ENCODE peak calls at places on chromosomes 6 and 20, in five cellular contexts. Y is fibroblast of gingiva; F is astrocyte of the spinal cord; X is CD8-positive, alpha-beta memory T cell; H is anterior cingulate cortex. L is an unnamed sample.

GRCh38 chr6:160374836-160375560 is 26.8 kb downstream of the SLC22A3 start:
- DNase-seq in Y (no peak), F (no peak), H (no peak), X (no peak), L (no peak)

GRCh38 chr20:51042064-51042463 is 19.2 kb upstream of the KCNG1 start:
- DNase-seq in H (no peak), X (no peak), F (no peak), Y (no peak), L (no peak)

GRCh38 chr6:87426789-87427188 is 19.0 kb downstream of the CFAP206 start:
- DNase-seq in H (no peak), X (no peak), Y (no peak), F (no peak), L (no peak)

GRCh38 chr6:33428219-33428890 is 8.5 kb downstream of the SYNGAP1 start:
- DNase-seq in Y (peak; percentile 15), X (no peak), H (no peak), F (no peak), L (no peak)

GRCh38 chr20:47377122-47377722 is 20.7 kb upstream of the ZMYND8 start:
- DNase-seq in H (no peak), Y (no peak), X (no peak), F (no peak), L (no peak)

GRCh38 chr6:156131221-156131903 is 645.8 kb upstream of the ARID1B start:
- DNase-seq in F (no peak), H (no peak), X (no peak), Y (no peak), L (no peak)

GRCh38 chr6:39170860-39171259 is 55.9 kb upstream of the SAYSD1 start:
- DNase-seq in H (no peak), X (no peak), F (no peak), Y (no peak), L (no peak)

GRCh38 chr6:74409447-74409846 is 713.4 kb downstream of the CD109 start:
- DNase-seq in X (no peak), Y (peak; percentile 67), F (peak; percentile 86), H (no peak), L (no peak)

GRCh38 chr20:11267131-11267761 is 593.4 kb upstream of the JAG1 start:
- DNase-seq in F (peak; percentile 97), Y (peak; percentile 58), X (no peak), H (peak; percentile 32), L (peak; percentile 79)

GRCh38 chr6:13400772-13401171 is 72.4 kb upstream of the TBC1D7 start:
- DNase-seq in F (no peak), X (no peak), H (no peak), Y (no peak), L (no peak)

GRCh38 chr20:1225729-1226313 is at the start of gene RAD21L1:
- DNase-seq in X (peak; percentile 76), H (peak; percentile 83), F (peak; percentile 62), Y (peak; percentile 56), L (peak; percentile 76)

GRCh38 chr6:1797801-1798200 is 188.1 kb downstream of the FOXC1 start:
- DNase-seq in H (no peak), Y (no peak), F (peak; percentile 50), X (no peak), L (no peak)

GRCh38 chr6:32637219-32637880 is at the start of gene HLA-DQA1:
- DNase-seq in F (no peak), Y (no peak), H (no peak), X (no peak), L (no peak)

GRCh38 chr6:112207773-112208172 is 46.6 kb downstream of the LAMA4 start:
- DNase-seq in X (no peak), H (no peak), F (no peak), Y (no peak), L (no peak)

GRCh38 chr20:48823476-48823875 is 4.3 kb downstream of the PREX1 start:
- DNase-seq in F (no peak), X (no peak), H (no peak), Y (no peak), L (no peak)

GRCh38 chr20:43186312-43186711 is 3.4 kb downstream of the PTPRT start:
- DNase-seq in H (no peak), Y (no peak), F (no peak), X (no peak), L (no peak)

GRCh38 chr6:113356139-113356538 is 501.0 kb upstream of the MARCKS start:
- DNase-seq in H (no peak), F (no peak), Y (no peak), X (no peak), L (no peak)

GRCh38 chr20:50834599-50835005 is 39.7 kb downstream of the BCAS4 start:
- DNase-seq in H (no peak), X (no peak), F (peak; percentile 85), Y (peak; percentile 77), L (no peak)

GRCh38 chr6:15574497-15574896 is 88.3 kb downstream of the DTNBP1 start:
- DNase-seq in X (no peak), F (no peak), H (no peak), Y (no peak), L (no peak)

GRCh38 chr6:101393291-101394251 is at the start of gene GRIK2:
- DNase-seq in X (no peak), Y (no peak), F (peak; percentile 20), H (no peak), L (peak; percentile 36)

GRCh38 chr6:14146459-14147096 is 29.0 kb downstream of the CD83 start:
- DNase-seq in Y (no peak), H (no peak), X (no peak), F (no peak), L (no peak)

GRCh38 chr6:88864347-88865057 is 98.9 kb downstream of the RNGTT start:
- DNase-seq in Y (no peak), X (no peak), F (no peak), H (no peak), L (no peak)